ENCODE peak calls at places on chromosomes 2 and 18, in seven cellular contexts. J is Peyer's patch, G is kidney epithelial cell, Y is lower lobe of right lung, K is mammary epithelial cell, N is brain microvascular endothelial cell, M is GM23338. R is an unnamed sample.

GRCh38 chr2:241506793-241507429 is 1.5 kb downstream of the STK25 start:
- DNase-seq in K (no peak), G (no peak), N (no peak), Y (no peak), J (no peak), M (peak), R (no peak)

GRCh38 chr2:219836647-219837177 is 209.3 kb downstream of the SLC4A3 start:
- DNase-seq in K (peak), N (peak), J (no peak), Y (no peak), M (no peak), G (no peak), R (no peak)

GRCh38 chr18:6741786-6742185 is 12.3 kb downstream of the ARHGAP28 start:
- DNase-seq in K (no peak), J (no peak), N (no peak), M (no peak), Y (no peak), G (no peak), R (no peak)

GRCh38 chr18:32851936-32852335 is 79.1 kb upstream of the KLHL14 start:
- DNase-seq in K (no peak), N (no peak), Y (no peak), G (no peak), M (no peak), J (no peak), R (no peak)

GRCh38 chr2:24822049-24822706 is 29.0 kb downstream of the CENPO start:
- DNase-seq in J (no peak), K (no peak), M (peak), Y (no peak), G (no peak), N (peak), R (no peak)

GRCh38 chr2:148531175-148532048 is 113.1 kb upstream of the EPC2 start:
- DNase-seq in J (no peak), N (no peak), M (peak), K (no peak), G (no peak), Y (no peak), R (no peak)

GRCh38 chr18:62660741-62661140 is 54.6 kb upstream of the PHLPP1 start:
- DNase-seq in N (no peak), K (no peak), G (no peak), M (no peak), J (no peak), Y (no peak), R (no peak)

GRCh38 chr2:21165350-21165749 is 41.6 kb downstream of the TDRD15 start:
- DNase-seq in Y (no peak), N (no peak), G (no peak), J (no peak), K (no peak), M (no peak), R (no peak)

GRCh38 chr2:150548527-150548926 is 61.1 kb upstream of the RND3 start:
- DNase-seq in J (no peak), N (no peak), G (no peak), K (no peak), Y (no peak), M (peak), R (no peak)

GRCh38 chr2:52539026-52539964 is 1228.3 kb upstream of the CHAC2 start:
- DNase-seq in J (no peak), G (no peak), M (no peak), K (no peak), Y (no peak), N (no peak), R (no peak)

GRCh38 chr18:400466-400865 is 100.0 kb downstream of the COLEC12 start:
- DNase-seq in Y (no peak), J (no peak), G (no peak), M (no peak), N (no peak), K (no peak), R (no peak)

GRCh38 chr2:66305714-66306113 is 129.2 kb upstream of the MEIS1 start:
- DNase-seq in J (no peak), Y (peak), N (no peak), M (no peak), G (no peak), K (peak), R (no peak)

GRCh38 chr2:165313448-165313847 is 74.2 kb downstream of the SCN2A start:
- DNase-seq in Y (no peak), J (no peak), G (no peak), K (no peak), M (no peak), N (no peak), R (no peak)

GRCh38 chr18:22604390-22604985 is 186.8 kb upstream of the CTAGE1 start:
- DNase-seq in Y (no peak), M (no peak), G (peak), N (peak), J (no peak), K (peak), R (no peak)
- H3K4me3 ChIP-seq in Y (peak), M (no peak), G (no peak), N (no peak), J (no peak), K (no peak), R (no peak)

GRCh38 chr2:74415762-74416395 is 5.5 kb downstream of the C2orf81 start:
- DNase-seq in Y (no peak), J (no peak), N (no peak), G (no peak), M (peak), K (no peak), R (no peak)
- H3K4me3 ChIP-seq in Y (peak), J (peak), N (peak), G (peak), M (peak), K (no peak), R (no peak)

GRCh38 chr2:235493402-235493774 is 455 bp upstream of the AGAP1 start:
- DNase-seq in G (no peak), M (no peak), J (no peak), N (peak), K (no peak), Y (peak), R (no peak)
- H3K4me3 ChIP-seq in G (peak), M (peak), J (peak), N (peak), K (peak), Y (peak), R (peak)

DNA sequence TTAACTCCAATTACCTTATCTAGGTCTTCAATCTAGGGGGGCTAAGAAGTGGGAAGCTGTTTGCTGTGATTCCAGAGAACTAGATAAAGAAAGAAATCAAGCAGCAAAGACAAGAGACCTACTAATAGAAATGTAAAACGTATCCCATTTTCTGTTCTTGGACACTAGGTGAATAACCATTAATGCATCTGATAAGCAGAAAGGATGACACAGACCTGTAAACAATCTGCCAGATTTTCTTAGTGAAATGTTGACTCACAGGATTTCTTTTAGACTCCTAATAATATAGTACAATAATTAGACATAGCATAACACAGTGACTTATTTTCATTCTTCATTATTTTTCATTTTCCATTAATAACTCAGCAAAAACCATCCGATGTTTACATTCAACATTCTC is 1.3 kb downstream of the WDR35 start:
- DNase-seq in J (no peak), M (no peak), G (no peak), Y (no peak), N (no peak), K (no peak), R (no peak)
- H3K4me3 ChIP-seq in J (no peak), M (peak), G (no peak), Y (peak), N (peak), K (peak), R (peak)

GRCh38 chr2:98457045-98457696 is 12.5 kb downstream of the INPP4A start:
- DNase-seq in Y (no peak), J (no peak), M (no peak), K (peak), N (peak), G (no peak), R (no peak)

GRCh38 chr2:98454500-98455235 is 10.0 kb downstream of the INPP4A start:
- DNase-seq in M (peak), K (no peak), N (no peak), G (no peak), J (no peak), Y (no peak), R (no peak)

GRCh38 chr2:98454073-98454472 is 9.4 kb downstream of the INPP4A start:
- DNase-seq in M (peak), K (no peak), N (no peak), G (no peak), Y (no peak), J (no peak), R (no peak)

GRCh38 chr2:98453531-98453930 is 8.9 kb downstream of the INPP4A start:
- DNase-seq in K (no peak), M (no peak), N (no peak), G (no peak), Y (no peak), J (no peak), R (no peak)

DNA sequence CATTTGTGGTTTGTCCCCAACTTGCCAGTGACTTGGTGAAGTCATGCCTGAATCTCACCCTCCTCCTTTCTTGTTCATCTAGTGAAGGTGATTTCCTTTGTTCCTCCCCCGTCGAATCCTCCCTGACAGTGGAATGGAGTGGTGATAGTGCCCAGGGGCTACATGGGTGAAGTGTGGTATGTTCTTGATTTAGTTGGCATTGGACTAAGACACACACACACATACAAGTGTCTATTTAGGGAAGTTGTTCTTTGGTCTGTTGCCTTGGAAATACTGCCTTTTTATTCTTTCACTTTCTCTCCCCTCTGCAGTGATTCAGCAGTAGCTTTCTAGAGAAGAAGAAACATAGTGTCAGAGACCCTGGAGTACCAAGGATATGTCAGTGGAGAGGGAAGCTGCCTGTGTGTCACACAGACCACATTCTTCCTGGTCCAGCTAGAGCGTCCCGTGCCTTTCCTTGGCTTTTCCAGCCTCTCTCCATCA is 10.9 kb downstream of the INPP4A start:
- DNase-seq in M (no peak), G (no peak), Y (no peak), J (no peak), N (no peak), K (no peak), R (no peak)
- H3K4me3 ChIP-seq in M (no peak), G (no peak), Y (no peak), J (no peak), N (no peak), K (no peak), R (no peak)

GRCh38 chr2:57760448-57760847 is 286.2 kb upstream of the VRK2 start:
- DNase-seq in K (no peak), G (no peak), N (no peak), Y (no peak), M (peak), J (no peak), R (no peak)

GRCh38 chr2:57758686-57759085 is 287.9 kb upstream of the VRK2 start:
- DNase-seq in K (no peak), N (no peak), M (no peak), Y (no peak), G (no peak), J (no peak), R (no peak)

GRCh38 chr2:57753636-57754035 is 293.0 kb upstream of the VRK2 start:
- DNase-seq in J (no peak), M (no peak), G (no peak), K (no peak), Y (no peak), N (no peak), R (no peak)

GRCh38 chr2:57759822-57760300 is 286.7 kb upstream of the VRK2 start:
- DNase-seq in M (peak), N (peak), Y (peak), J (peak), G (peak), K (peak), R (no peak)

GRCh38 chr2:57759131-57759530 is 287.5 kb upstream of the VRK2 start:
- DNase-seq in K (no peak), G (no peak), J (no peak), Y (no peak), N (no peak), M (peak), R (no peak)
- H3K4me3 ChIP-seq in K (no peak), G (no peak), J (no peak), Y (no peak), N (no peak), M (peak), R (no peak)

GRCh38 chr2:68250196-68250595 is 2.1 kb downstream of the PPP3R1 start:
- DNase-seq in N (no peak), K (no peak), J (no peak), Y (no peak), M (no peak), G (no peak), R (no peak)
- H3K4me3 ChIP-seq in N (peak), K (peak), J (peak), Y (peak), M (peak), G (peak), R (peak)